ENCODE peak calls at places on chromosomes 6 and 20, in five cellular contexts. A is BE2C, T is prostate gland, J is brain microvascular endothelial cell, Q is AG10803. R is an unnamed sample.

GRCh38 chr6:41704028-41704427 is 31.4 kb downstream of the TFEB start:
- DNase-seq in A (no peak), T (no peak), J (no peak), Q (no peak), R (no peak)

GRCh38 chr6:45305546-45305945 is 22.6 kb upstream of the RUNX2 start:
- DNase-seq in A (no peak), T (no peak), J (no peak), Q (no peak), R (no peak)

GRCh38 chr20:14928083-14928482 is 590.7 kb upstream of the FLRT3 start:
- DNase-seq in A (peak; percentile 56), T (no peak), J (no peak), Q (no peak), R (no peak)

GRCh38 chr20:12414446-12415274 is 497.0 kb downstream of the BTBD3 start:
- DNase-seq in A (peak; percentile 65), T (no peak), J (no peak), Q (no peak), R (no peak)

GRCh38 chr6:16546851-16547250 is 214.4 kb downstream of the ATXN1 start:
- DNase-seq in A (no peak), T (no peak), J (no peak), Q (peak; percentile 46), R (no peak)

GRCh38 chr6:166862287-166862977 is 93.9 kb downstream of the RNASET2 start:
- DNase-seq in A (peak; percentile 73), T (peak; percentile 21), J (no peak), Q (no peak), R (peak; percentile 67)

GRCh38 chr6:146123611-146124010 is 94.7 kb downstream of the GRM1 start:
- DNase-seq in A (no peak), T (no peak), J (no peak), Q (no peak), R (no peak)

GRCh38 chr6:132648828-132649227 is 10.2 kb downstream of the TAAR1 start:
- DNase-seq in A (no peak), T (no peak), J (no peak), Q (no peak), R (no peak)

GRCh38 chr20:45918182-45918737 is 6.3 kb upstream of the PLTP start:
- DNase-seq in A (no peak), T (no peak), J (no peak), Q (peak; percentile 44), R (no peak)

GRCh38 chr6:161405418-161405817 is 131.6 kb upstream of the AGPAT4 start:
- DNase-seq in A (no peak), T (no peak), J (no peak), Q (no peak), R (no peak)

GRCh38 chr6:28413681-28414080 is 14.1 kb upstream of the ZSCAN12 start:
- DNase-seq in A (no peak), T (no peak), J (no peak), Q (no peak), R (no peak)

GRCh38 chr20:41344477-41344876 is 3.9 kb downstream of the LPIN3 start:
- DNase-seq in A (no peak), T (peak; percentile 69), J (no peak), Q (no peak), R (no peak)

GRCh38 chr20:1204547-1204946 is 1.3 kb downstream of the C20orf202 start:
- DNase-seq in A (no peak), T (no peak), J (no peak), Q (no peak), R (no peak)

GRCh38 chr6:138805431-138805830 is 9.5 kb downstream of the ECT2L start:
- DNase-seq in A (no peak), T (no peak), J (peak; percentile 13), Q (peak; percentile 87), R (no peak)

GRCh38 chr6:55758156-55758942 is 117.0 kb downstream of the BMP5 start:
- DNase-seq in A (no peak), T (no peak), J (peak; percentile 63), Q (peak; percentile 70), R (no peak)

GRCh38 chr6:159540152-159540551 is 152.9 kb downstream of the SOD2 start:
- DNase-seq in A (peak; percentile 49), T (no peak), J (no peak), Q (no peak), R (no peak)

GRCh38 chr6:161038229-161039003 is 46.8 kb downstream of the MAP3K4 start:
- DNase-seq in A (no peak), T (no peak), J (peak; percentile 87), Q (peak; percentile 97), R (no peak)

GRCh38 chr6:73969982-73970960 is 274.3 kb downstream of the CD109 start:
- DNase-seq in A (no peak), T (no peak), J (peak; percentile 48), Q (peak; percentile 77), R (no peak)

GRCh38 chr6:4533576-4533975 is 242.6 kb upstream of the CDYL start:
- DNase-seq in A (no peak), T (no peak), J (no peak), Q (peak; percentile 31), R (no peak)

GRCh38 chr20:48679603-48680002 is 148.2 kb downstream of the PREX1 start:
- DNase-seq in A (peak; percentile 59), T (no peak), J (no peak), Q (no peak), R (peak; percentile 43)

GRCh38 chr6:71209206-71209605 is 79.4 kb upstream of the OGFRL1 start:
- DNase-seq in A (no peak), T (no peak), J (no peak), Q (no peak), R (no peak)

GRCh38 chr6:148513145-148514071 is 170.8 kb downstream of the SASH1 start:
- DNase-seq in A (no peak), T (no peak), J (no peak), Q (peak; percentile 94), R (no peak)

GRCh38 chr6:134816300-134816699 is 133.6 kb downstream of the ALDH8A1 start:
- DNase-seq in A (no peak), T (no peak), J (no peak), Q (no peak), R (no peak)

GRCh38 chr20:46367967-46368901 is 38.2 kb downstream of the ELMO2 start:
- DNase-seq in A (peak; percentile 82), T (no peak), J (no peak), Q (no peak), R (no peak)

GRCh38 chr20:62370807-62371587 is 3.9 kb upstream of the LAMA5 start:
- DNase-seq in A (no peak), T (no peak), J (no peak), Q (no peak), R (no peak)

GRCh38 chr6:90149280-90149679 is 147.4 kb downstream of the BACH2 start:
- DNase-seq in A (no peak), T (no peak), J (no peak), Q (no peak), R (no peak)

GRCh38 chr6:38174315-38174714 is 354.8 kb downstream of the ZFAND3 start:
- DNase-seq in A (no peak), T (no peak), J (no peak), Q (no peak), R (no peak)

GRCh38 chr6:38173909-38174308 is 354.4 kb downstream of the ZFAND3 start:
- DNase-seq in A (no peak), T (no peak), J (no peak), Q (no peak), R (no peak)

GRCh38 chr6:38174806-38175495 is 355.4 kb downstream of the ZFAND3 start:
- DNase-seq in A (no peak), T (no peak), J (no peak), Q (no peak), R (no peak)

GRCh38 chr6:38171997-38172738 is 352.6 kb downstream of the ZFAND3 start:
- DNase-seq in A (no peak), T (no peak), J (no peak), Q (no peak), R (no peak)

DNA sequence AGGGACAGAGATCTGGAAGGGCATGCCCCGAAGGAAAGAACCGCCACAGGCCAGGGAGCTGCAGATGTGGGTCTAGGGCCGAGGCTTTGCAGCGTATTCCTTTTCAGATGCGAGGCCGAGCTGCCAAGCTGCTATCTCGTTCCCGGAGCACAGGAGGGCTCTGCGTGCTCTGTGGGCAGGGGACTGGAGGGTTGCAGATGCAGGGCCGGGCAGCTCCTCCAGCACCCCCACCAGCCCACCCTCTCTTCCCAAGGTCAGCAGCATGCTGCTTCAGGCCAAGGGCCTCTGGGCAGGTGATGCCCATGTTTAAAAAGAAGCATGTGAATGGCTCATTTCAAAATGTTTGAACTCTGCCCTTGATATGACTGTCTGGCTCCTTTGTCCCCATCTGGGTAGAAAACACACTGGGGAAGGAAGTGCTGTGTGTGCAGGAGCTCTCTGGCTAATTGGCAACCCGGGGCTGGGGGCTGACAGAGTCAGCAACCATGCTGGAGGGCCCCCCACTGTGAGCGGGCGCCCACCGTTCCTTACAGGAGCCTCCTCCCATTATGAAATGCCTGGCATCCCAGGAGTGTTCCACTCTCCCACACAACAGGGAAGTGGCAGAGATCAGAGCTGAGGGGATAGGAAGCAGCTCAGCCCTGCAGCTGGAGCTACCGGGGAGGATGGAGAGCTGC is 353.4 kb downstream of the ZFAND3 start:
- DNase-seq in A (no peak), T (no peak), J (no peak), Q (no peak), R (no peak)
- TF ChIP-seq CTCF in A (no peak), T (no peak), J (no peak), Q (no peak), R (no peak)

DNA sequence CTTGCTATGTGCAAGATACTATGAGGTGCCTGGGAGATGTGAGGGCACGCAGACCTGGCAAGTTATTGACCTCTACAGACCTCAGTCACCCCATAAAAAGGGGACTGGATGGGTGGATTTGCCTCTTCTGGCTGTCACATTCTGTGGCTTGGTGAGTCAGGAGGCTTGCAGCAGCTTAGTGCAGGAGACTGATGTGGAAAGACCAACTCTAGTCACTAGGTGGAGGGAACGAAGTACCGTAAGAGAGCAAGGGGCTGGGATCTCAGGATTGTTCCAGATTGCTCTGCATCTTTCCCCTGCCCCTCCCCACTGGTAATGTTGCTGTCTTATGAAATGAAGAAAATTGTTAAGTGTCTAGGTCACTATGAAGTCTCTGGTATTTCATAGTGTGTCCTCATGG is 3.3 kb downstream of the MAPRE1 start:
- DNase-seq in A (no peak), T (no peak), J (peak; percentile 68), Q (peak; percentile 87), R (peak; percentile 66)
- TF ChIP-seq CTCF in A (no peak), T (no peak), J (peak; percentile 52), Q (peak; percentile 46), R (peak; percentile 29)

DNA sequence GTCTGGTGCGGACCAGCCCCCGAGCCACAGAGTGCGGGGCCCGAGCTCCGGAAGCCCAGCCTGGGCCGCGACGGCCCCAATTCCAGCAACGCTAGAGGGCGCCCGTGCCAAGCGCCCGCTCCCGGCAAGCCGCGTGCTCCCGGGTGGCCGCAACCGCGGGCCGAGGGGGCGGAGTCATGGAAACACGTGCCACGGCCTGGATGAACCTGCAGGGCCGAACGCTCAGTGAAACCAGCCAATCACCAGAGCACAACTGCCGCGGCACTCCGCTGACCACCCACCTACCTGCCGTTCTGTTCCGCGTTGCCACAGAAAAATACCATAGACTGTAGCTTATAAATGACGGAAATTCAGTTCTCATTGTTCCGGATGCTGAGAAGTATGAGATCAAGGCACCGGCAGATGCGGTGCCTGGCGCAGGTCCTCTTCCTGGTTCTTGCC is 85.7 kb upstream of the FOXC1 start:
- DNase-seq in A (no peak), T (peak; percentile 43), J (peak; percentile 32), Q (peak; percentile 27), R (no peak)
- TF ChIP-seq CTCF in A (no peak), T (peak; percentile 23), J (peak; percentile 58), Q (peak; percentile 47), R (no peak)

DNA sequence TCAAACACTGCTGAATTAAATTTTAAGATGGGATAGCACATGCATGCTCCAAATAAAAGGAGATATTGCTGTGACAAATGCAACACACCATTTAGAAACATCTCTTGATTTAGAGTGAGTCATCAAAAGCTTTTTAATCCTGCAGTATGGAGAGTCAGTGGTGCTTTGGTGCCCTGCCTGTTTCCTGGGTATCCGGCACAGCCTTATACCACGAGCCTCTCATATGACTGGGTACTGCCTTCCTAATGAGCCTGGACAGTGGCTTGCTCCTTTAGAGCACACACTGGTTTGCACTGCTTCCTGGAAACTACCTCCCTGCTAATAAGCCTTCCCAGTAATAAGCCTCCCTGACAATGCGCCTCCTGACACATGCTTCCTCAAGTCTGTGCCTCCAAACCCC is 65.3 kb upstream of the KCNK16 start:
- DNase-seq in A (no peak), T (no peak), J (no peak), Q (no peak), R (no peak)
- TF ChIP-seq CTCF in A (no peak), T (no peak), J (no peak), Q (no peak), R (no peak)

R was measured in WERI-Rb-1.